ENCODE peak calls at places on chromosomes 5 and 9, in nine cellular contexts. S, N, O, Y, H, I, K, W and L are unnamed samples.
A peak's percentile ranks its signal among the peaks of the same experiment; 100 is the strongest.

GRCh38 chr5:72242796-72243475 is 77.1 kb downstream of the MRPS27 start:
- DNase-seq in H (peak; percentile 88), S (no peak), O (no peak), Y (no peak), I (no peak), W (no peak), K (no peak), N (no peak), L (peak; percentile 27)

GRCh38 chr5:77229887-77230286 is 19.4 kb downstream of the PDE8B start:
- DNase-seq in N (no peak), S (no peak), O (no peak), W (no peak), K (no peak), H (no peak), Y (no peak), I (no peak), L (no peak)

GRCh38 chr5:114191441-114191840 is 170.4 kb upstream of the KCNN2 start:
- DNase-seq in O (no peak), I (peak; percentile 54), H (no peak), Y (no peak), S (no peak), K (no peak), N (no peak), W (no peak), L (no peak)

GRCh38 chr5:96652769-96653455 is 9.3 kb upstream of the CAST start:
- DNase-seq in H (peak; percentile 58), I (peak; percentile 74), O (no peak), S (no peak), N (no peak), W (peak; percentile 25), Y (no peak), K (no peak), L (no peak)

GRCh38 chr5:101942321-101942882 is 353.7 kb downstream of the SLCO4C1 start:
- DNase-seq in S (no peak), W (peak; percentile 74), K (peak; percentile 45), N (no peak), Y (peak; percentile 71), O (no peak), I (peak; percentile 28), H (peak; percentile 21), L (peak; percentile 25)

GRCh38 chr5:128538249-128539037 is 398 bp upstream of the FBN2 start:
- DNase-seq in I (peak; percentile 96), W (peak; percentile 99), O (no peak), K (peak; percentile 88), Y (no peak), N (no peak), H (no peak), S (peak; percentile 85), L (peak; percentile 93)

GRCh38 chr9:3868012-3868411 is 342.2 kb upstream of the RFX3 start:
- DNase-seq in H (no peak), Y (no peak), W (no peak), I (peak; percentile 59), N (no peak), K (no peak), O (no peak), S (no peak), L (no peak)

GRCh38 chr5:150637245-150638052 is 3.0 kb upstream of the SYNPO start:
- DNase-seq in H (peak; percentile 84), Y (no peak), K (peak; percentile 89), W (peak; percentile 86), S (peak; percentile 61), N (no peak), I (peak; percentile 96), O (no peak), L (peak; percentile 50)

GRCh38 chr9:123073441-123073840 is 40.0 kb downstream of the GPR21 start:
- DNase-seq in W (peak; percentile 48), S (no peak), O (no peak), N (no peak), H (no peak), K (no peak), Y (no peak), I (no peak), L (no peak)

GRCh38 chr9:97388721-97389238 is 23.1 kb upstream of the TDRD7 start:
- DNase-seq in O (no peak), Y (peak; percentile 22), N (no peak), W (no peak), S (no peak), I (peak; percentile 66), K (no peak), H (no peak), L (no peak)

GRCh38 chr9:35520404-35520790 is 30.5 kb downstream of the RUSC2 start:
- DNase-seq in Y (no peak), I (no peak), O (no peak), H (no peak), N (no peak), W (no peak), S (no peak), K (no peak), L (no peak)

GRCh38 chr9:2729721-2730120 is 12.4 kb downstream of the KCNV2 start:
- DNase-seq in Y (no peak), N (no peak), O (no peak), K (no peak), S (no peak), W (no peak), I (no peak), H (no peak), L (no peak)

GRCh38 chr5:121350493-121350892 is 501.2 kb upstream of the FTMT start:
- DNase-seq in N (no peak), I (peak; percentile 46), W (no peak), O (no peak), K (no peak), Y (no peak), H (no peak), S (no peak), L (no peak)

GRCh38 chr9:114643906-114644305 is 13.7 kb downstream of the TEX53 start:
- DNase-seq in I (no peak), S (no peak), O (no peak), W (no peak), K (no peak), Y (no peak), N (no peak), H (no peak), L (no peak)

GRCh38 chr9:136629001-136629878 is 33.5 kb upstream of the EGFL7 start:
- DNase-seq in H (peak; percentile 68), W (no peak), N (no peak), S (peak; percentile 55), I (no peak), K (no peak), O (no peak), Y (no peak), L (peak; percentile 54)

GRCh38 chr5:34977934-34978616 is 48.7 kb downstream of the DNAJC21 start:
- DNase-seq in W (no peak), K (no peak), N (no peak), Y (no peak), I (no peak), S (no peak), O (no peak), H (no peak), L (no peak)

GRCh38 chr9:137350696-137351584 is 48.9 kb upstream of the NRARP start:
- DNase-seq in K (no peak), S (no peak), N (no peak), Y (no peak), I (no peak), O (no peak), W (no peak), H (no peak), L (no peak)